ENCODE peak calls at places on chromosomes 3 and 15, in ten cellular contexts. F is heart right ventricle; U is astrocyte of the spinal cord; O is tibial artery; G is GM12864; N is right cardiac atrium; P is body of pancreas; I is skeletal muscle cell; R is CD4-positive, alpha-beta memory T cell; E is NB4. X is an unnamed sample.

GRCh38 chr3:141860086-141860669 is 16.3 kb upstream of the ATP1B3 start:
- DNase-seq in F (no peak), U (no peak), O (no peak), G (no peak), N (no peak), P (no peak), I (no peak), R (no peak), E (no peak), X (no peak)

GRCh38 chr3:195110647-195111321 is 160.2 kb downstream of the XXYLT1 start:
- DNase-seq in F (peak; percentile 50), U (no peak), O (peak; percentile 47), G (no peak), N (peak; percentile 85), P (peak; percentile 19), I (no peak), R (no peak), E (peak; percentile 32), X (no peak)

GRCh38 chr15:76674883-76675282 is 230.3 kb downstream of the SCAPER start:
- DNase-seq in F (no peak), U (peak; percentile 33), O (no peak), G (no peak), N (no peak), P (no peak), I (peak; percentile 14), R (no peak), E (no peak), X (no peak)

GRCh38 chr3:24119321-24119751 is 174.2 kb downstream of the NR1D2 start:
- DNase-seq in F (no peak), U (peak; percentile 50), O (no peak), G (no peak), N (no peak), P (no peak), I (peak; percentile 36), R (no peak), E (peak; percentile 16), X (no peak)

GRCh38 chr15:91318976-91319714 is 219.1 kb downstream of the SV2B start:
- DNase-seq in F (no peak), U (no peak), O (no peak), G (no peak), N (no peak), P (no peak), I (no peak), R (no peak), E (no peak), X (no peak)

GRCh38 chr3:37229740-37230139 is 55.4 kb upstream of the LRRFIP2 start:
- DNase-seq in F (no peak), U (no peak), O (no peak), G (no peak), N (no peak), P (peak; percentile 44), I (no peak), R (no peak), E (no peak), X (no peak)

GRCh38 chr3:43695443-43695842 is 4.7 kb downstream of the ABHD5 start:
- DNase-seq in F (no peak), U (peak; percentile 48), O (no peak), G (no peak), N (no peak), P (no peak), I (peak; percentile 46), R (no peak), E (peak; percentile 58), X (no peak)

GRCh38 chr15:40063563-40064011 is 24.6 kb upstream of the SRP14 start:
- DNase-seq in F (no peak), U (peak; percentile 71), O (no peak), G (no peak), N (peak; percentile 75), P (no peak), I (peak; percentile 36), R (no peak), E (no peak), X (no peak)

DNA sequence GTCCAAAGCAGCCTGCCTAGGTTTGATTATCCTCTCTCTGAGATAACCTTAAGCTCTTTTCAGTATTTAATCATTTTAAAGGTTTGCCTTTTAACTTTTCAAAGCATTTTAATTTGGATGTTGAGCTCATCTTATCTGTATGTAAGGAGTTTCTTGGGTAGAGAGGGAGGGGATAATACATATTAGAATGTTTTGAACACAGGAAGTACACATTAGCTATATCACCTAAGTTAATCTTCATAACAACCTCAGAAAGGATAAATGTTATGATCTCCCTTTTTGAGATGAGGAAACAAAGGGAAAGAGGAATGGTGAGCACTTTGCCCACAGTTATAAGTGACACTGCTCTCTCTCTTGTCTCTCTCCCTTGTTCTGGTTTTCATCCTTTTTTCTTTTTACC is 2.2 kb upstream of the CD47 start:
- DNase-seq in F (no peak), U (no peak), O (no peak), G (no peak), N (no peak), P (no peak), I (no peak), R (peak; percentile 39), E (no peak), X (no peak)
- H3K4me3 ChIP-seq in F (no peak overlapping the region), U (no peak overlapping the region), O (no peak overlapping the region), G (no peak overlapping the region), N (no peak overlapping the region), P (no peak overlapping the region), I (no peak overlapping the region), R (no peak overlapping the region), E (no peak overlapping the region), X (no peak overlapping the region)

DNA sequence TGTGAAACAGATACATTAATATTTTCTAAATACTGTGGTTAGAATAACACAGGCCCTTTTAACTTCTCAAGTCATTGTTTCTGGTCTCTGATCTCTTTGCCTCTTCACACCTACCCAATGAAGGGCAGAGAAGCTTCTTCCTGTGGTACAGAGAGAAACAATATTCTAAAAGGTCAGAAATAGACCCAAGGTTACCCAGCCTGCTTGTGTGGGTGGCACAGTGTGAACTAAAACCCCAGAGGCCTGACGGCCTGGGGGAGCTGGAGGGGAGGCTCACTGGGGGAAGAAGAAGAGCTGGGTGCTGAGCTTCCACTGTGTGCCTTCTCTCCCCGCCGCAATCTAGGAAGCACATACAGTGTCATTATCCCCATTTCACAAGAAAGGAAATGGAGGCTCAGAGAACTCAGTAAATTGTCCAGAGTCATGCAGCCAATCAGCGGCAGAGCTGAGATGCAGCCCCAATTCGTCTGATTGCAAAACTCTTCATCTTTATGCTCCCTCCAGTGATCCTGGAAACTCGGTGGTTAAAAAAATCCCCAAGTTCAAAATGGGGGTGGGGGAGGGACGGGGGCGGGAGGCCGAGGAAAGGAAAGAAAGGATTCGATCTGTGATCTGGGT is 64.1 kb upstream of the HEG1 start:
- DNase-seq in F (no peak), U (peak; percentile 22), O (no peak), G (peak; percentile 76), N (no peak), P (no peak), I (no peak), R (no peak), E (peak; percentile 70), X (no peak)
- H3K4me3 ChIP-seq in F (no peak overlapping the region), U (no peak overlapping the region), O (peak overlapping the region; percentile 13), G (peak overlapping the region; percentile 47), N (no peak overlapping the region), P (no peak overlapping the region), I (no peak overlapping the region), R (no peak overlapping the region), E (no peak overlapping the region), X (no peak overlapping the region)

GRCh38 chr3:151926956-151927355 is 53.5 kb downstream of the SUCNR1 start:
- DNase-seq in F (no peak), U (peak; percentile 85), O (no peak), G (no peak), N (no peak), P (no peak), I (peak; percentile 36), R (no peak), E (no peak), X (no peak)
- H3K4me3 ChIP-seq in F (no peak overlapping the region), U (no peak overlapping the region), O (no peak overlapping the region), G (no peak overlapping the region), N (no peak overlapping the region), P (no peak overlapping the region), I (no peak overlapping the region), R (no peak overlapping the region), E (no peak overlapping the region), X (no peak overlapping the region)

GRCh38 chr15:55990986-55991385 is 2.4 kb downstream of the NEDD4 start:
- DNase-seq in F (no peak), U (no peak), O (no peak), G (no peak), N (no peak), P (no peak), I (no peak), R (no peak), E (no peak), X (no peak)
- H3K4me3 ChIP-seq in F (no peak overlapping the region), U (no peak overlapping the region), O (no peak overlapping the region), G (no peak overlapping the region), N (no peak overlapping the region), P (no peak overlapping the region), I (no peak overlapping the region), R (no peak overlapping the region), E (no peak overlapping the region), X (no peak overlapping the region)

GRCh38 chr3:152709659-152710058 is 125.3 kb upstream of the P2RY1 start:
- DNase-seq in F (no peak), U (no peak), O (no peak), G (no peak), N (no peak), P (no peak), I (no peak), R (no peak), E (no peak), X (no peak)
- H3K4me3 ChIP-seq in F (no peak overlapping the region), U (no peak overlapping the region), O (no peak overlapping the region), G (no peak overlapping the region), N (no peak overlapping the region), P (no peak overlapping the region), I (no peak overlapping the region), R (no peak overlapping the region), E (no peak overlapping the region), X (no peak overlapping the region)

GRCh38 chr15:100341662-100342560 is at the start of gene ADAMTS17:
- DNase-seq in F (peak; percentile 96), U (peak; percentile 95), O (peak; percentile 97), G (peak; percentile 73), N (peak; percentile 98), P (peak; percentile 97), I (peak; percentile 56), R (peak; percentile 95), E (peak; percentile 97), X (peak; percentile 98)
- H3K4me3 ChIP-seq in F (peak within 1 kb of the TSS; percentile 72), U (peak within 1 kb of the TSS; percentile 41), O (peak within 1 kb of the TSS; percentile 75), G (peak within 1 kb of the TSS; percentile 36), N (peak within 1 kb of the TSS; percentile 59), P (peak within 1 kb of the TSS; percentile 29), I (peak within 1 kb of the TSS; percentile 52), R (no peak within 1 kb of the TSS), E (peak within 1 kb of the TSS; percentile 43), X (peak within 1 kb of the TSS; percentile 58)

DNA sequence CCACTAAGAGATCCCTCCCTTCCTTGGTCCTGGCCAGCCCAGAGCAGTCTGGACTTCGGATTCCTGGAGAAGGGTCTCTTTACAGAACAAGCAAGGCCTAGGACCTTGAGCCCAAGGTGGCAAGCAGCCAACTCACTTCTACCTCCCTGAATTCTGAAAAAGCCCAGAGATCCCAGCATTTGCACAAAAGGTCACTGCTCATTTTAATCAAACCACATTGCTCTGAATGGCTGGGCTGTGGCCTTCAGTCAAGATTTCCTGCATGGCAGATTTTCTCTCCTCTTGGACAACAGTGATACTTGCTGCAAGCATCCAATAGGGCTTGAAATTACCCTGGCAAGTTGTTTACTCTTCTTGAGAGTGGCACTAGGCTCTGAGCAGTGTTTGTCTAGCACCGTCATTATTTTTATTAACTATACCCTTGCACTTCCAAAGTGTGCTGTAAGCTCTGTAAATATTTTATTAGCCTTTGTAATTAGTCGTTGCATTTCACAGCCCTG is 274.7 kb upstream of the CTNNB1 start:
- DNase-seq in F (no peak), U (no peak), O (no peak), G (no peak), N (no peak), P (peak; percentile 39), I (no peak), R (no peak), E (no peak), X (no peak)
- H3K4me3 ChIP-seq in F (no peak overlapping the region), U (no peak overlapping the region), O (no peak overlapping the region), G (no peak overlapping the region), N (no peak overlapping the region), P (no peak overlapping the region), I (no peak overlapping the region), R (no peak overlapping the region), E (no peak overlapping the region), X (no peak overlapping the region)